ENCODE peak calls at places on chromosomes 11 and 22, in nine cellular contexts. O, B, U, P, F, S, A, Z and W are unnamed samples.

GRCh38 chr11:20840341-20840740 is 171.0 kb downstream of the NELL1 start:
- DNase-seq in O (no peak), B (no peak), U (no peak), P (no peak), F (no peak), S (no peak), A (no peak), Z (no peak), W (no peak)

GRCh38 chr11:64697663-64698375 is 25.2 kb downstream of the NRXN2 start:
- DNase-seq in O (no peak), B (no peak), U (no peak), P (no peak), F (no peak), S (no peak), A (no peak), Z (no peak), W (no peak)

GRCh38 chr11:12827929-12828812 is 153.9 kb downstream of the TEAD1 start:
- DNase-seq in O (no peak), B (peak; percentile 84), U (no peak), P (no peak), F (no peak), S (no peak), A (no peak), Z (no peak), W (no peak)

GRCh38 chr11:118608268-118609214 is 1.1 kb downstream of the PHLDB1 start:
- DNase-seq in O (peak; percentile 54), B (peak; percentile 91), U (peak; percentile 76), P (no peak), F (no peak), S (no peak), A (peak; percentile 66), Z (no peak), W (no peak)

GRCh38 chr11:100004541-100004940 is 682.5 kb upstream of the ARHGAP42 start:
- DNase-seq in O (no peak), B (no peak), U (no peak), P (no peak), F (no peak), S (no peak), A (no peak), Z (no peak), W (no peak)

GRCh38 chr22:32754413-32755041 is 47.0 kb upstream of the TIMP3 start:
- DNase-seq in O (no peak), B (peak; percentile 65), U (no peak), P (no peak), F (no peak), S (no peak), A (no peak), Z (no peak), W (no peak)

GRCh38 chr22:20128902-20129746 is 2.5 kb upstream of the ZDHHC8 start:
- DNase-seq in O (no peak), B (peak; percentile 48), U (no peak), P (no peak), F (peak; percentile 67), S (no peak), A (peak; percentile 24), Z (no peak), W (no peak)

GRCh38 chr22:40250608-40251007 is 72.9 kb downstream of the TNRC6B start:
- DNase-seq in O (no peak), B (no peak), U (no peak), P (no peak), F (no peak), S (no peak), A (no peak), Z (no peak), W (no peak)